ENCODE peak calls at places on chromosomes 13 and 19, in four cellular contexts. Q is HCT116, T is endothelial cell of umbilical vein, A is GM23338. P is an unnamed sample.

GRCh38 chr19:49113762-49114629 is at the start of gene LIN7B:
- DNase-seq in T (peak), A (peak), Q (peak), P (no peak)

GRCh38 chr13:87123987-87124784 is 547.0 kb upstream of the SLITRK5 start:
- DNase-seq in A (peak), T (no peak), Q (peak), P (peak)

GRCh38 chr19:58569943-58570670 is 3.0 kb downstream of the MZF1 start:
- DNase-seq in T (no peak), Q (no peak), A (no peak), P (no peak)

GRCh38 chr19:45047188-45047797 is 8.4 kb downstream of the CLASRP start:
- DNase-seq in Q (no peak), A (no peak), T (no peak), P (no peak)

GRCh38 chr13:44516771-44517170 is 59.4 kb downstream of the TSC22D1 start:
- DNase-seq in Q (peak), A (peak), T (no peak), P (no peak)

GRCh38 chr13:42140494-42140893 is 92.0 kb downstream of the DGKH start:
- DNase-seq in A (no peak), T (no peak), Q (no peak), P (no peak)

GRCh38 chr13:53507741-53508140 is 479.1 kb downstream of the OLFM4 start:
- DNase-seq in T (no peak), Q (no peak), A (peak), P (no peak)

GRCh38 chr13:51614350-51614786 is 30.1 kb downstream of the WDFY2 start:
- DNase-seq in Q (no peak), T (no peak), A (no peak), P (no peak)

GRCh38 chr19:6740589-6741348 is 1.3 kb downstream of the TRIP10 start:
- DNase-seq in Q (no peak), A (peak), T (peak), P (no peak)

GRCh38 chr19:15721208-15721607 is 6.6 kb upstream of the OR10H2 start:
- DNase-seq in A (no peak), Q (no peak), T (no peak), P (no peak)

GRCh38 chr13:46101488-46102289 is 3.1 kb downstream of the CPB2 start:
- DNase-seq in T (no peak), Q (no peak), A (no peak), P (no peak)

GRCh38 chr13:60214213-60215079 is 50.7 kb upstream of the DIAPH3 start:
- DNase-seq in Q (no peak), T (no peak), A (no peak), P (no peak)

GRCh38 chr13:44191504-44192171 is 182.0 kb upstream of the SERP2 start:
- DNase-seq in Q (peak), A (peak), T (peak), P (no peak)

GRCh38 chr19:4506449-4507149 is 11.7 kb downstream of the PLIN4 start:
- DNase-seq in A (no peak), Q (no peak), T (peak), P (no peak)

GRCh38 chr19:38781058-38781457 is 7.7 kb upstream of the LGALS7 start:
- DNase-seq in A (no peak), T (no peak), Q (no peak), P (no peak)

GRCh38 chr19:33064117-33064777 is 441 bp downstream of the RHPN2 start:
- DNase-seq in T (no peak), A (peak), Q (no peak), P (no peak)

GRCh38 chr19:928471-929259 is 2.8 kb downstream of the ARID3A start:
- DNase-seq in A (no peak), Q (no peak), T (no peak), P (no peak)

GRCh38 chr19:44741841-44742352 is 6.6 kb upstream of the BCL3 start:
- DNase-seq in Q (peak), T (peak), A (no peak), P (no peak)

GRCh38 chr19:45340899-45341453 is 426 bp downstream of the KLC3 start:
- DNase-seq in Q (no peak), A (peak), T (no peak), P (no peak)

GRCh38 chr19:4911786-4912672 is 2.7 kb downstream of the UHRF1 start:
- DNase-seq in T (peak), Q (peak), A (peak), P (no peak)

GRCh38 chr13:44374348-44374712 is 706 bp downstream of the SERP2 start:
- DNase-seq in T (no peak), A (no peak), Q (no peak), P (no peak)

GRCh38 chr19:45577111-45577905 is 7.3 kb downstream of the OPA3 start:
- DNase-seq in A (peak), Q (no peak), T (no peak), P (no peak)

DNA sequence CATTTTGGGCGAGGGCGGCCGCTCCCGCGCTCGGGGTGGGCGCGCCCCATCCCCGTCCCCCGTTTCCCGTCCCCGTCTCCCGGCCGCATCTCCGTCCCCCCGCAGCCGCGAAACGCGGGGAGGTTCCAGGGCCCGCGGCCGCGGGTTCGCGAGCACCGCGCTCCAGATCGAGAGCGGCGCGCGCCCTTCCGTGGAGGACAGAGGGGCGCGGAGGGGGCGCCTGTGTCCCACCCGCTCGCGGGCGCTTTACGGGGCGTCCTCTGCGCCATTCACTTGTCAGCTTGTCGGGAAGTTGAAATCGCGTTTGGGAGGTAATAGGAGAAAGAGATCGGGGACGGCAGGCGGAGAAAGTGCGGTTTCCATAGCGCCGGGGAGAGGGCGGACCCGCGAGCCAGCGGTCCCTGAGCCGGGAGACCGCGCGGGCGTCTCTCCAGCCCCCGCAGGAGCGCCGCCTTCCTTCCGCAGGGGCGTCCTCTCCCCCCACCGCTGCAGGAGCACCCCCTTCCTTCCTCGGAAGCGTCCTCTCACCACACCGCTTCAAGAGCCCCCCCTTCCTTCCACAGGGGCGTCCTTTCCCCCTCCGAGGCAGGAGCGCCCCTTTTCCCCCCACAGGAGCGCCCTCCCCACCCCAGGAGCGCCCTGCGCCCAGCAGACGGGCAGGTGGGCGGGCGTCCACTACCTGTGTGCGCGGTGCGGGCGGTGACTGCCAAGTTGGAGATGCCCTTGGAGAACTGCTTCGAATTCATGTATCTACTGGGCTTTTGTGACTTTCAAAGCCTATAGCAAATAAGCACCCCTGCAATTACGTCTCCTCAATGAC is 962 bp upstream of the IRS2 start:
- DNase-seq in T (peak), A (peak), Q (no peak), P (no peak)
- TF ChIP-seq EZH2 in T (peak), A (no peak), Q (no peak), P (no peak)

GRCh38 chr19:18157465-18158063 is 4.6 kb downstream of the PIK3R2 start:
- DNase-seq in T (no peak), A (peak), Q (no peak), P (no peak)
- H3K27ac ChIP-seq in T (no peak), A (peak), Q (peak), P (no peak)

DNA sequence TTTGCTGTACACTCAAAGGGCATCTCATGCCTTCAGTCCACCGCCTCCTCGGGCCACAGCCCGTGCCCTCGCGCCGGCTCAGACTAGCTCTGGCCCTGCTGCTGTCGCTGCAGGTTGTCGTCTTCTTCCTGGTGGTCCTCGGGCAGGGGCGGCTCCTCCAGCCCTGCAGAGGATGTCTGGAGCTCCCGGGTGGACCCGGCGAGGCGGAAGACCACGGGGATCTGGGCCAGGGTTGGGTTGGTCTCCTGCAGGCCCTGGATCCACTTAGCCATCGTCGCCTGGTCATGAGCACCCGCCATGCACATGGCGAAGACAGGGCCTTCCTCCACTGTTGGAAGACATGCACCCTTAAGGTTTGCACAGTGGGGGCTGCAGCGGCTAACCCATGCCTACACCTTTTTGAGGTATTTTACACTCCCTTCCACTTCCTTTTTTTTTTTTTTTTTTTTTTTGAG is 489 bp upstream of the ZNF653 start:
- DNase-seq in A (no peak), Q (no peak), T (no peak), P (no peak)
- TF ChIP-seq POLR2AphosphoS5 in A (no peak), Q (no peak), T (no peak), P (no peak)

DNA sequence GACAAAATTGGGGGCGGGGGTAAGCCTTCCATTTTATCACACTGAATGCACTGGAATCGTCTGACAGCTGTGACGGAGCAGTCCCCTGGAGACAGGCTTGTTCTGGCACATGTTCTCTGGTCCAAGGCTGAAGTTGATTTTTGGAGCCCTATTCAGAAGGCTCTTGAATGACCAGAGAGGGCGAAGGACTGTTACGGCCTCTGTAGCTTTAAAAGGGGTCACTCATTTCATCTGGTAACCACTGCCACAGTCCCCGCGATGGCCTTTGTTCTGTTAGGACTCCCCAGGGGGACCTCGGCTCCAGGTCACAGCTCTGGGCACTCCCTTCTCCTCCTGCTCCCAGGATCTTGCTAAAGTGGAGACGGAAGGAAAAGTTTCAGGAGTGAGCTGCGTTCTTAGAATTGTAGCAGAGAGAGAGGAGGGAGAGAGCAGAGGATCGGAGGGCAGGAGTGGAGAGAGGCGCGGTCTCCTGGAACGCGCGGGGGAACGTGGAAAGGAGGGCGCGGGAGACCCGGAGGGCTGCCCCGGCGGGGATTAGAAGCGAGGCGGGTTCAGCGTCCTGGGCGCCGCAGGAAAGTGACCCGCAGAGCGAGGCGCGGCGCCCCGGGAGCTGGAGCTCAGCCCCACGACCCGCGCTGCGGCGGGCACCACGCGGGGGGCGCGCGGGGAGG is 134.3 kb upstream of the MYO16 start:
- DNase-seq in T (no peak), A (peak), Q (no peak), P (no peak)
- TF ChIP-seq EZH2 in T (no peak), A (peak), Q (no peak), P (no peak)

GRCh38 chr19:47507031-47507430 is 7.8 kb downstream of the NAPA start:
- DNase-seq in T (no peak), A (no peak), Q (no peak), P (no peak)

GRCh38 chr19:47507924-47508553 is 6.8 kb downstream of the NAPA start:
- DNase-seq in Q (no peak), A (peak), T (no peak), P (no peak)

GRCh38 chr19:47509170-47509847 is 5.6 kb downstream of the NAPA start:
- DNase-seq in A (no peak), T (no peak), Q (no peak), P (no peak)

GRCh38 chr19:47509973-47510372 is 4.9 kb downstream of the NAPA start:
- DNase-seq in Q (no peak), T (peak), A (no peak), P (no peak)

DNA sequence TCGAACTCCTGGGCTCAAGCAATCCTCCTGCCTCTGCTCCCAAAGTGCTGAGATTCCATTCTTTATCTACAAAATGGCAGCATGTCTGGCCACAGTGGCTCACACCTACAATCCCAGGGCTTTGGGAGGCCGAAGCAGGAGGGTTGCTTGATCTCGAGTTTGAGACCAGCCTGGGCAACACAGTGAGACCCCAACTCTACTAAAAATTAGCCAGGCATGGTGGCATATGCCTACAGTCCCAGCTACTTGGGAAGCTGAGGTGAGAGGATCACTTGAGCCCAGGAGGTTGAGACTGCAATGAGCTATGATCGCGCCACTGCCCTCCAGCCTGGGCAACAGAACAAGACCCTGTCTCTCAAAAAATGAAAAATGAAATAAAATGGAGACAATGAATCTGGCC is 6.1 kb downstream of the NAPA start:
- DNase-seq in A (no peak), T (no peak), Q (no peak), P (no peak)
- H3K27ac ChIP-seq in A (no peak), T (no peak), Q (no peak), P (no peak)

GRCh38 chr13:36347826-36348225 is 1.6 kb upstream of the SPART start:
- DNase-seq in Q (no peak), T (no peak), A (no peak), P (no peak)

GRCh38 chr13:36344173-36344572 is 2.0 kb downstream of the SPART start:
- DNase-seq in A (peak), Q (no peak), T (no peak), P (no peak)

GRCh38 chr13:36345438-36346221 is 564 bp downstream of the SPART start:
- DNase-seq in T (peak), A (peak), Q (no peak), P (peak)

GRCh38 chr13:36344886-36345437 is 1.2 kb downstream of the SPART start:
- DNase-seq in T (no peak), Q (no peak), A (peak), P (no peak)

DNA sequence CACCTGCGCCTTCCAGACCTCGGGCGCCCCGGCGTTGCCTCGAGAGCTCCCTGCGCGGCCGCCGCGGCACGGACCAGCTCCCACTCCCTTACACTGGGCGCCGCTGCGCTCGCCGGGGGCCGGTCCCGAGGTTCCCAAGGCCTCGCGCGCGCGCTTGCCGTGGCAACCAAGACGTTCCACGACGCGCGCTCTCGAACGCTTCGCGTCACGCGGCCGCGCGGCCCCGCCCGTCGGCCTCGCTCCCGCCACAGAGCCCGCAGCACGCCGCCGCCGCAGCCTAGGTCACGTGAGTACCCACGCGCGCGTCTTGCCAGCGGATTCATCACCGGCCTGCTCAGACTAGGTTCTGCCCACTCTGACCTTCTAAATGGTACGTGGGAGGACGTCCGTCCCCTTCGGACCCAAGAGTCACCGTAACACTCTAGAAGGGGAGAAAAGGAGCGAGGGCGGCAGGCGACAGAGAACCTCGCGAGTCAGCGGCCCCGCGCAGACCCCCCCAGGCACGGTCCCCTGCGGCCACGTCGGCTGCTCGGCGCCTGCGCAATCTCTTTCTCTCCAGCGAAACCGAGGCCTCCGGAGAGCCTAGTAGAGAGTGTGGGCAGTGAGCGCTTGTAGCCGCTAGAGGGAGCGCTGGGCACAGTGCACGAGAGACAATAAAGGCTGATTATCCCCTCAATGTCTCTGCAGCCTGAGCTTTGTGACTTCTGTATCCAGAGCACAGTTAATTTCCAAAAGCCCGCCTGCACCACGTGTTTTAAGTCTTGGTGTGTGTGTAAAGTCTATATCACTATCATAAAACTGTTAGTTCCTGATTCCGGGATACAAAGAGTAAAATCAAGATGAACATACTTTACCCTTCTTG is at the start of gene SPART:
- DNase-seq in Q (no peak), T (peak), A (peak), P (peak)
- TF ChIP-seq POLR2AphosphoS5 in Q (no peak), T (no peak), A (peak), P (peak)

GRCh38 chr13:24081388-24081787 is 79.1 kb upstream of the SPATA13 start:
- DNase-seq in T (no peak), A (no peak), Q (no peak), P (no peak)
- TF ChIP-seq EZH2 in T (no peak), A (no peak), Q (no peak), P (no peak)

GRCh38 chr19:13053761-13054604 is 48.7 kb downstream of the LYL1 start:
- DNase-seq in T (peak), A (peak), Q (peak), P (no peak)
- H3K27ac ChIP-seq in T (peak), A (no peak), Q (peak), P (peak)

DNA sequence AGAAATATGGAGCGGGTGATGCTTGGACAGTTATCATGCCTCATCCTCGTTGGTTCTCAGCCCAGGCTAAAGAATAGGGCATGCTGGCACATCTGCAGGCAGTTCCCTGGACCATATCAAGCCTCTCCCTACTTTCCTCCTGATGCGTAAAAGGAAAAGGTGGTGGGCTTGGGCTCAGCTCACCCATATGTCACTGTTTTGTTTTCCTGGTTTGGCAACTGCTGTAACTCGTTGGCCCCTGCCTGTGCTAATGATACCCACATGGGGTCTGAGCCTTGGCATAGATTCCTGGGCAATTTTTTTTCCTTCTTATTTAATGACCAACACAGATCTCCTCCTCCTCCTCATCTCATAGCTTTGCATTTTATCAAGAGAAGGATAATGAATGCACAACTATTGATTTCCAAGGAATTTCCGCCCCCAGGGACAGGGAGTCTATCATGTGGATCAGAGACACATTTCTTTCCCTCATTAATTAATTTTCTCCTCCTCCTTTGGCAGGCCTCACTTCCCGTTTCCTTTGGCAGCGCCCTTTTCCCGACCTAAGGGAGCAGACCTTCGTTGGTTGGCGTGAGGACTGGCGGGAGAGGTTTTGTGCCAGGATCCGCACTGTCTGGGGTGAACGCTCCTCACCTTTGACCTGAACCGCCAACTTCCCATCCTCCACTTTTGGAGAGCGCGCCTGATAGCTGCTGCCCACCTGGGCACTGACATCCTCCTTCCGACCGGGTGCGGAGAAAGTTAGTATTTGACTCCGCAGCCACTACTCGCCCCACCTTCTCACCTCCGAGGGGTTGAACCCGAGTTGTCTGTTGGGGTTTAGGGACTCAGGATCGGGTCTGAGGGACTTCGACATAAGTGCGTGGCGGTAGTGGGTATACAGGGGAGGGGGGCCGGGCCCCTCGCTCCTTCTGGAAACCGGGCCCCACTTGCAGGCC is 3.4 kb upstream of the POU4F1 start:
- DNase-seq in A (peak), T (no peak), Q (no peak), P (no peak)
- TF ChIP-seq POLR2AphosphoS5 in A (no peak), T (no peak), Q (no peak), P (no peak)

P was measured in SK-N-MC.